ENCODE peak calls at places on chromosomes 16 and 17, in seven cellular contexts. L, T, Q, N, J, M and A are unnamed samples.

GRCh38 chr17:31130286-31131224 is 35.8 kb downstream of the NF1 start:
- DNase-seq in L (no peak), Q (no peak), T (no peak), N (peak; percentile 25), J (no peak), M (no peak), A (peak; percentile 46)

GRCh38 chr17:8105957-8106398 is 12.3 kb downstream of the ALOXE3 start:
- DNase-seq in N (no peak), J (no peak), Q (no peak), L (no peak), T (no peak), M (no peak), A (no peak)

GRCh38 chr17:66200685-66201092 is 8.8 kb upstream of the CEP112 start:
- DNase-seq in L (peak; percentile 80), J (no peak), T (peak; percentile 89), N (peak; percentile 48), Q (peak; percentile 80), M (no peak), A (peak; percentile 36)

GRCh38 chr16:85082553-85083050 is 29.7 kb downstream of the CIBAR2 start:
- DNase-seq in T (no peak), J (no peak), N (peak; percentile 46), M (no peak), Q (no peak), L (no peak), A (peak; percentile 68)

GRCh38 chr17:19320876-19321275 is 41.6 kb downstream of the B9D1 start:
- DNase-seq in T (no peak), M (no peak), Q (no peak), J (no peak), L (no peak), N (no peak), A (no peak)

GRCh38 chr17:9924735-9925191 is 19.7 kb upstream of the RCVRN start:
- DNase-seq in L (no peak), T (peak; percentile 87), J (peak; percentile 75), Q (peak; percentile 53), N (no peak), M (no peak), A (no peak)

GRCh38 chr17:79033741-79034501 is 10.0 kb downstream of the C1QTNF1 start:
- DNase-seq in M (no peak), T (no peak), Q (no peak), J (no peak), N (no peak), L (no peak), A (peak; percentile 44)

GRCh38 chr17:50697663-50698272 is 9.9 kb downstream of the ANKRD40 start:
- DNase-seq in M (no peak), L (no peak), T (peak; percentile 61), J (no peak), Q (no peak), N (no peak), A (no peak)

GRCh38 chr17:77376795-77377751 is 236.3 kb downstream of the SEC14L1 start:
- DNase-seq in T (no peak), M (no peak), L (peak; percentile 59), N (no peak), Q (peak; percentile 66), J (no peak), A (no peak)

DNA sequence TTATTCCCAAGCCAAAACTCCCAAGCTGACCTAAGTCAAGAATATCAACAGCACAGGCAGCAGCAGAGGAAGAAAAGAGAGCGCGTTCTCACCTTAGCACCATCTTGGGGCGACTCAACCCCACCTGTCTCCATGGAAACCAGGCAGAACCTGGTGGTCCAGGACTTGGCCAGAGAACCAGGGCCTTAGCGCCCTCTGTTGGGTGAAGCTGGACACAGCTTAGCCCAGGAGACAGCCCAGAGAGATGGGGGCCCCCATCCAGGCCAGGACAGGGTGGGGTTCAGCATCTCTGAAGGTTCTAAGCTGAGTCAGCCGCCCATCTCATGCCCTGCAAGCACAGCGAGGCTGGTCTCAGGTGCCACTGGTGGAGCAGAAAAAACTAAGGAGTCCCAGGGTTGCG is 60.1 kb upstream of the TMEM132E start:
- DNase-seq in J (peak; percentile 28), M (no peak), Q (no peak), L (no peak), T (peak; percentile 21), N (peak; percentile 85), A (peak; percentile 59)
- TF ChIP-seq CTCF in J (peak; percentile 46), M (peak; percentile 48), Q (peak; percentile 26), L (peak; percentile 21), T (peak; percentile 31), N (peak; percentile 66), A (peak; percentile 74)

DNA sequence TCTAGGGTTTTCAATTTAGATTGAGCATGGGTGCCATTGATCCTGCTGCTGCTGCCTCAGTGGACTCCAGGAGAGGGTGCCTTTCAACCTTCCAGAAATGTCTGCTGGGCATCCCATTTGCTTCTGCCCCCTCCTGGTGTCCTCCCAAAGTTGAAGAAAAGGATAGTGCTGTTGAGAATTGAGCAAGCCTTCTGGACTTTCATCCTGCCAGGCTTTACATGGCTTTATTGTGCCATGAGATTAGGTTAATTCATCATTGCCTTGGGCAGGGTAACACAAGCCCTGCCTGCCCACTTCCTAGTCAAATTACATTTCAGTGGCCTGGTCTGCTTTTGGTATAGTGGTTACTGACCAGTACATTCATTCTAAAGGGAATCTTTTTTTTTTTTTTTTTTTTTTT is 17.9 kb upstream of the TANGO6 start:
- DNase-seq in M (no peak), Q (peak; percentile 30), L (no peak), N (no peak), J (no peak), T (no peak), A (no peak)
- TF ChIP-seq CTCF in M (no peak), Q (no peak), L (no peak), N (no peak), J (no peak), T (no peak), A (no peak)

GRCh38 chr17:43880420-43880991 is 26.8 kb downstream of the MPP2 start:
- DNase-seq in Q (no peak), T (peak; percentile 74), M (peak; percentile 64), J (peak; percentile 61), N (peak; percentile 79), L (no peak), A (peak; percentile 53)
- TF ChIP-seq CTCF in Q (peak; percentile 46), T (peak; percentile 62), M (peak; percentile 63), J (peak; percentile 45), N (peak; percentile 91), L (peak; percentile 53), A (peak; percentile 86)

GRCh38 chr16:67546761-67547422 is 15.4 kb upstream of the CTCF start:
- DNase-seq in J (peak; percentile 78), Q (peak; percentile 35), N (peak; percentile 88), L (peak; percentile 58), M (peak; percentile 79), T (peak; percentile 73), A (peak; percentile 89)
- TF ChIP-seq CTCF in J (peak; percentile 86), Q (peak; percentile 85), N (peak; percentile 93), L (peak; percentile 92), M (peak; percentile 98), T (peak; percentile 93), A (peak; percentile 96)

GRCh38 chr16:25026621-25027020 is 11.5 kb upstream of the ARHGAP17 start:
- DNase-seq in Q (no peak), J (no peak), N (no peak), T (no peak), L (no peak), M (no peak), A (no peak)
- TF ChIP-seq CTCF in Q (no peak), J (no peak), N (no peak), T (no peak), L (no peak), M (no peak), A (no peak)

DNA sequence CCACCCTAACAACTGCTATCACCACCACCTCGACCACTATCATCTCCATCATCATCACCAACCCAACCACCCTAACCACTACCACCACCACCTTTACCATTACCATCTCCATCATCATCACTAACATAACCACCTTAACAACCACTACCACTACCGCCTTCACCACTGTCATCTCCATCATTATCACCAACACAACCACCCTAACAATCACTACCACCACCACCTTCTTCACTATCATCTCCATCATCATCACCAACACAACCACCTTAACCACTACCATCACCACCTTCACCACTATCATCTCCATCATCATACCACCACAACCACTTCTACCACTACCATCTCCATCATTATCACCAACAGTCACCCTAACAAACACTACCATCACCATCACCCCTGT is 101.4 kb downstream of the BANP start:
- DNase-seq in T (no peak), Q (no peak), L (no peak), N (no peak), J (no peak), M (no peak), A (no peak)
- TF ChIP-seq CTCF in T (no peak), Q (no peak), L (no peak), N (no peak), J (no peak), M (no peak), A (no peak)

GRCh38 chr16:14627088-14627487 is 3.0 kb downstream of the PARN start:
- DNase-seq in J (no peak), L (no peak), N (no peak), T (no peak), M (no peak), Q (no peak), A (no peak)
- TF ChIP-seq CTCF in J (no peak), L (no peak), N (no peak), T (no peak), M (no peak), Q (no peak), A (no peak)

GRCh38 chr17:61611323-61611722 is 20.3 kb upstream of the NACA2 start:
- DNase-seq in M (no peak), L (no peak), N (no peak), J (no peak), Q (no peak), T (no peak), A (no peak)
- TF ChIP-seq CTCF in M (no peak), L (no peak), N (no peak), J (no peak), Q (no peak), T (no peak), A (no peak)